ENCODE peak calls at places on chromosome 14, in four cellular contexts. Z is heart left ventricle; F is fibroblast of the aortic adventitia; U is CD8-positive, alpha-beta T cell. T is an unnamed sample.

GRCh38 chr14:41899416-41899815 is 292.7 kb downstream of the LRFN5 start:
- DNase-seq in Z (no peak), F (peak), U (no peak), T (no peak)

GRCh38 chr14:65444230-65444629 is 31.7 kb downstream of the FUT8 start:
- DNase-seq in F (no peak), Z (no peak), U (no peak), T (no peak)

GRCh38 chr14:50624447-50624846 is 43.7 kb downstream of the SAV1 start:
- DNase-seq in U (no peak), Z (no peak), F (no peak), T (no peak)

GRCh38 chr14:104240426-104241157 is 102.2 kb downstream of the KIF26A start:
- DNase-seq in U (no peak), Z (no peak), F (no peak), T (no peak)

GRCh38 chr14:68359862-68360552 is 432.9 kb downstream of the ZFP36L1 start:
- DNase-seq in U (no peak), F (peak), Z (peak), T (no peak)

GRCh38 chr14:50714452-50715073 is 46.5 kb upstream of the SAV1 start:
- DNase-seq in F (peak), U (no peak), Z (no peak), T (no peak)

GRCh38 chr14:71358209-71358931 is 451.1 kb downstream of the PCNX1 start:
- DNase-seq in U (no peak), F (no peak), Z (no peak), T (no peak)

GRCh38 chr14:39376671-39377403 is 55.4 kb downstream of the FBXO33 start:
- DNase-seq in F (peak), U (no peak), Z (no peak), T (no peak)

GRCh38 chr14:51006781-51007211 is 62.5 kb upstream of the PYGL start:
- DNase-seq in Z (peak), F (peak), U (no peak), T (peak)

GRCh38 chr14:102188187-102188586 is 48.5 kb downstream of the WDR20 start:
- DNase-seq in Z (no peak), F (no peak), U (no peak), T (no peak)

GRCh38 chr14:102187583-102188001 is 47.9 kb downstream of the WDR20 start:
- DNase-seq in F (peak), Z (no peak), U (no peak), T (no peak)

GRCh38 chr14:102185360-102185759 is 45.7 kb downstream of the WDR20 start:
- DNase-seq in Z (no peak), U (no peak), F (no peak), T (no peak)

GRCh38 chr14:102184678-102185040 is 45.0 kb downstream of the WDR20 start:
- DNase-seq in F (no peak), Z (no peak), U (no peak), T (no peak)

GRCh38 chr14:102187044-102187443 is 47.3 kb downstream of the WDR20 start:
- DNase-seq in U (no peak), F (peak), Z (no peak), T (peak)
- H3K4me3 ChIP-seq in U (no peak), F (no peak), Z (no peak), T (no peak)

GRCh38 chr14:63454436-63454835 is 88.7 kb downstream of the PPP2R5E start:
- DNase-seq in U (no peak), Z (no peak), F (no peak), T (no peak)

GRCh38 chr14:63454863-63455622 is 88.1 kb downstream of the PPP2R5E start:
- DNase-seq in F (peak), U (no peak), Z (peak), T (peak)

GRCh38 chr14:63459738-63460137 is 83.4 kb downstream of the PPP2R5E start:
- DNase-seq in F (no peak), U (no peak), Z (no peak), T (no peak)

GRCh38 chr14:63460594-63461132 is 82.5 kb downstream of the PPP2R5E start:
- DNase-seq in U (no peak), F (no peak), Z (no peak), T (no peak)

GRCh38 chr14:63457498-63457897 is 85.7 kb downstream of the PPP2R5E start:
- DNase-seq in U (no peak), Z (no peak), F (no peak), T (no peak)
- TF ChIP-seq CTCF in U (no peak), Z (no peak), F (no peak), T (no peak)

GRCh38 chr14:75334191-75335051 is 55.8 kb downstream of the FOS start:
- DNase-seq in F (peak), Z (peak), U (peak), T (no peak)
- H3K4me3 ChIP-seq in F (no peak), Z (no peak), U (peak), T (no peak)

GRCh38 chr14:37565550-37565949 is 29.5 kb downstream of the FOXA1 start:
- DNase-seq in F (no peak), U (no peak), Z (no peak), T (no peak)
- TF ChIP-seq CTCF in F (peak), U (no peak), Z (no peak), T (peak)

T was measured in kidney epithelial cell.